ENCODE peak calls at places on chromosomes 16 and 17, in six cellular contexts. Y is AG09319, P is stomach, H is tibial artery, F is pancreas, T is left lung. X is an unnamed sample.

GRCh38 chr17:68351395-68351794 is 60.1 kb downstream of the ARSG start:
- DNase-seq in Y (no peak), P (no peak), H (no peak), F (no peak), T (no peak), X (no peak)

GRCh38 chr16:88882358-88883030 is 16.0 kb upstream of the PABPN1L start:
- DNase-seq in Y (no peak), P (peak), H (no peak), F (no peak), T (no peak), X (no peak)

GRCh38 chr16:57981636-57982035 is 10.7 kb upstream of the CNGB1 start:
- DNase-seq in Y (no peak), P (no peak), H (no peak), F (no peak), T (peak), X (no peak)

GRCh38 chr16:78903237-78903636 is 697.3 kb downstream of the MAF start:
- DNase-seq in Y (no peak), P (no peak), H (no peak), F (no peak), T (no peak), X (no peak)

GRCh38 chr16:72198021-72198420 is 26.1 kb upstream of the PMFBP1 start:
- DNase-seq in Y (peak), P (no peak), H (no peak), F (peak), T (peak), X (no peak)

GRCh38 chr16:31861415-31861814 is 12.2 kb upstream of the ZNF267 start:
- DNase-seq in Y (no peak), P (no peak), H (no peak), F (no peak), T (no peak), X (no peak)

GRCh38 chr17:76531501-76532038 is 5.9 kb downstream of the CYGB start:
- DNase-seq in Y (no peak), P (no peak), H (no peak), F (no peak), T (no peak), X (no peak)

GRCh38 chr16:48949636-48950035 is 332.0 kb downstream of the CBLN1 start:
- DNase-seq in Y (no peak), P (no peak), H (no peak), F (no peak), T (no peak), X (no peak)

GRCh38 chr17:69437475-69437874 is 23.0 kb downstream of the MAP2K6 start:
- DNase-seq in Y (no peak), P (no peak), H (no peak), F (no peak), T (no peak), X (no peak)

GRCh38 chr16:11557811-11558210 is 28.9 kb downstream of the LITAF start:
- DNase-seq in Y (no peak), P (no peak), H (no peak), F (no peak), T (no peak), X (no peak)

GRCh38 chr17:60493847-60494321 is 32.2 kb downstream of the APPBP2 start:
- DNase-seq in Y (no peak), P (no peak), H (no peak), F (no peak), T (no peak), X (no peak)

GRCh38 chr17:14200354-14200753 is 36.3 kb downstream of the CDRT15 start:
- DNase-seq in Y (no peak), P (no peak), H (no peak), F (no peak), T (no peak), X (no peak)

GRCh38 chr17:61284174-61284573 is 115.5 kb upstream of the TBX2 start:
- DNase-seq in Y (no peak), P (no peak), H (no peak), F (no peak), T (no peak), X (no peak)

GRCh38 chr16:51154271-51155171 is 3.5 kb upstream of the SALL1 start:
- DNase-seq in Y (no peak), P (no peak), H (no peak), F (no peak), T (no peak), X (no peak)

GRCh38 chr16:86567701-86568571 is 1.3 kb downstream of the FOXC2 start:
- DNase-seq in Y (no peak), P (no peak), H (peak), F (no peak), T (no peak), X (no peak)

GRCh38 chr16:65125871-65126270 is 4.0 kb upstream of the CDH11 start:
- DNase-seq in Y (no peak), P (no peak), H (no peak), F (no peak), T (no peak), X (no peak)

GRCh38 chr17:81902023-81902652 is at the start of gene NPB:
- DNase-seq in Y (no peak), P (peak), H (peak), F (no peak), T (no peak), X (no peak)

GRCh38 chr17:35889818-35890773 is 9.9 kb upstream of the CCL5 start:
- DNase-seq in Y (peak), P (peak), H (no peak), F (no peak), T (no peak), X (no peak)

GRCh38 chr17:163514-164103 is 17.8 kb downstream of the DOC2B start:
- DNase-seq in Y (no peak), P (no peak), H (no peak), F (no peak), T (no peak), X (no peak)

GRCh38 chr17:81387235-81388060 is 7.8 kb upstream of the BAHCC1 start:
- DNase-seq in Y (no peak), P (peak), H (peak), F (no peak), T (no peak), X (no peak)

GRCh38 chr16:70433456-70434103 is 5.3 kb downstream of the ST3GAL2 start:
- DNase-seq in Y (no peak), P (no peak), H (peak), F (no peak), T (no peak), X (peak)

GRCh38 chr16:53952215-53953208 is 248.6 kb downstream of the FTO start:
- DNase-seq in Y (no peak), P (no peak), H (no peak), F (no peak), T (no peak), X (no peak)

GRCh38 chr17:13996758-13997157 is 72.5 kb upstream of the COX10 start:
- DNase-seq in Y (no peak), P (no peak), H (no peak), F (no peak), T (no peak), X (no peak)

GRCh38 chr17:45951403-45951802 is 47.6 kb upstream of the STH start:
- DNase-seq in Y (no peak), P (no peak), H (no peak), F (no peak), T (no peak), X (no peak)

GRCh38 chr17:51585514-51586104 is 325.3 kb downstream of the UTP18 start:
- DNase-seq in Y (no peak), P (peak), H (no peak), F (no peak), T (no peak), X (no peak)

GRCh38 chr17:53948323-53948722 is 125.6 kb downstream of the KIF2B start:
- DNase-seq in Y (no peak), P (no peak), H (no peak), F (no peak), T (no peak), X (no peak)

GRCh38 chr17:21363776-21364642 is 12.1 kb upstream of the KCNJ12 start:
- DNase-seq in Y (no peak), P (no peak), H (no peak), F (no peak), T (no peak), X (no peak)

GRCh38 chr16:2983706-2984136 is 3.5 kb upstream of the PKMYT1 start:
- DNase-seq in Y (peak), P (peak), H (peak), F (peak), T (peak), X (peak)

GRCh38 chr17:81821603-81822311 is 11.3 kb downstream of the MCRIP1 start:
- DNase-seq in Y (no peak), P (peak), H (peak), F (peak), T (peak), X (no peak)

GRCh38 chr17:4594406-4595349 is 10.3 kb downstream of the SMTNL2 start:
- DNase-seq in Y (no peak), P (peak), H (peak), F (no peak), T (no peak), X (no peak)

GRCh38 chr16:59170065-59170712 is 436.1 kb upstream of the GOT2 start:
- DNase-seq in Y (no peak), P (no peak), H (no peak), F (no peak), T (no peak), X (no peak)

GRCh38 chr16:84072014-84072413 is 29.4 kb upstream of the SLC38A8 start:
- DNase-seq in Y (no peak), P (no peak), H (no peak), F (no peak), T (no peak), X (no peak)

GRCh38 chr17:6555331-6556120 is 829 bp downstream of the PITPNM3 start:
- DNase-seq in Y (no peak), P (peak), H (no peak), F (no peak), T (peak), X (no peak)

GRCh38 chr17:60328679-60329078 is 63.3 kb downstream of the USP32 start:
- DNase-seq in Y (no peak), P (no peak), H (no peak), F (no peak), T (no peak), X (no peak)

GRCh38 chr16:85891776-85892166 is 7.2 kb upstream of the IRF8 start:
- DNase-seq in Y (no peak), P (no peak), H (no peak), F (no peak), T (no peak), X (no peak)

GRCh38 chr17:50290074-50290702 is 15.9 kb downstream of the TMEM92 start:
- DNase-seq in Y (peak), P (peak), H (peak), F (peak), T (peak), X (peak)

DNA sequence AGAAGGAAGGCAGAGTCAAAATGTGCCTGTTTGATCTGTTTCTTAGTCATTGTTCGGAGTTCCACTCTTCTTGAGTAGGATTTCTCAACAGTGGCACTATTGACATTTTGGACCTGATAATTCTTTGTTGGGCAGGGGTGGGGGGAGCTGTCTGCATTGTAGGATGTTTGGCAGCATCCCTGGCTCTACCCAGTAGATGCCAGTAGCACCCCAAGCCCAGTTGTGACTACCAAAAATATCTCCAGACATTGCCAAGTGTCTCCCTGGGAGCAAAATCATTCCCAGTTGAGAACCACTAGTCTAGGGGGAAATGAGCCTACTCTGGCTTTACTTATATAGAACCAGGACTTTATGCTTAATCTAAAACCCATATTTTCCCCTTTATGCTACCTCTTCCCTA is 1.1 kb upstream of the GFOD2 start:
- DNase-seq in Y (no peak), P (no peak), H (no peak), F (no peak), T (no peak), X (no peak)
- TF ChIP-seq CTCF in Y (no peak), P (no peak), H (no peak), F (no peak), T (no peak), X (no peak)

DNA sequence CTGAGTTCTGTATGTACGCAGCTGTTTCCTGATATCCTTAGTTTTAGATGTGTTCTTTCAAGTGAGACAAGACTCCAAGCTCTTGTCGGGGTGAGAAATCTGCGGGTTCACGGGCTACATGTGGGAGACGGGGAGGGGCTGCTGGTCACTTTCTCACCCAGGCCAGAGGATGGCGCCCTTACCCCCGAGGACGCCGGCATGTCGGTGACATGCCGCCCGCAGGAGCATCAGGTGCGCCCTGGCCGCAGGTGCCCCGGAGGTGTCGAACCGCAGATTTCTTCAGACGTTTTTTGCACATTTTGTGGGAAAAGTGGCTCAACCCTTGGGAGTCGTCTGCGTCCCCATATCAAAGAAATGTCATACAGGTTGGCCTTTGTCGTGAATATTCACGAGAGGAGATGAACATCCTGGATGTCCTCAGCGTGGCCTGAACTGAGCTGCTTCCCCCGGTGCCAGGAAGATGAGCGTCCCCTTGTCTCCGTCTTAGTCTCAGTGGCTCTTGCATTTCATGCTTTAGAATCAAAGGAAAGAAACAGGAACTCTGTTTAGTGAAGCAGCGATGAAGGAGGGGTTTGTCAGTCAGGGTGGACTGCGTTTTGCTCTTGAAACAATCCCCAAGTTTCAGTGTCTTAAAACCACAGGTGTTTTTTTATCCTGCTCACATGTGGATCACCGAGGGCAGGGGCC is 75.3 kb upstream of the ZNF750 start:
- DNase-seq in Y (no peak), P (no peak), H (no peak), F (no peak), T (no peak), X (no peak)
- TF ChIP-seq CTCF in Y (peak), P (no peak), H (no peak), F (no peak), T (no peak), X (no peak)

GRCh38 chr16:68626557-68626956 is 18.6 kb upstream of the CDH3 start:
- DNase-seq in Y (no peak), P (no peak), H (no peak), F (no peak), T (no peak), X (no peak)

DNA sequence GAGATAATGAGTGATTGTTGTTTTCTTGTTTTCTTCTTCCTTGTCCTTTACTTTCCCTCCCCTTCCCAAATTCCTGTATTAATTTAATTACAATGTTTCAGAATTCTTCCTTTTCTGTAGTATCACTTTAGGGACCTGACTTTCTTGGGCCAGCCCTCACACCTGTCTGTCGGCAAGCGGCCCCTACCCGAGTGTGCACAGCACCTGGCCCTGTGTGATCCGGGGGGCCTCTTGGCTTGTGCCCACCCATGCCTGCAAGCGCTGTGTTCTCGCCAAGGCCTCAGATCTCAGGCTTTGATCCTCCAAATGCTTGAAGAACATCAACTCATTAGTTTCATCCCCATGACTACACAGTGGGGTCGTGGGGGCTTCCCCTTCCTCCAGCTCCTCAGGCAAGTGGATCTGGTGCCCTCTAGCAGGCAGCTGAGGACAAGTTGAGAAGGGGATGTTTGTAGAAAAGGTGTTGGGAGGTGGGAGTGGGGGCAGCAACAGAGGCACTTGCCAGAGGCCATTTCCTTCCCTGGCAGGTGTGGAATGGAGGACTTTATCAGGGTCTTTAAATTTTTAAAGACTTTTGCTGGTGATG is 15.7 kb upstream of the CDH3 start:
- DNase-seq in Y (no peak), P (no peak), H (no peak), F (no peak), T (no peak), X (no peak)
- TF ChIP-seq CTCF in Y (no peak), P (no peak), H (no peak), F (no peak), T (no peak), X (no peak)

GRCh38 chr17:1390422-1391367 is 9.3 kb downstream of the YWHAE start:
- DNase-seq in Y (no peak), P (no peak), H (peak), F (no peak), T (no peak), X (no peak)
- TF ChIP-seq CTCF in Y (no peak), P (no peak), H (no peak), F (no peak), T (no peak), X (no peak)

GRCh38 chr16:28981517-28981916 is 3.3 kb upstream of the LAT start:
- DNase-seq in Y (no peak), P (no peak), H (no peak), F (no peak), T (no peak), X (no peak)

GRCh38 chr16:28980929-28981328 is 3.9 kb upstream of the LAT start:
- DNase-seq in Y (no peak), P (no peak), H (no peak), F (no peak), T (no peak), X (no peak)

GRCh38 chr16:28974437-28975157 is at the start of gene SPNS1:
- DNase-seq in Y (peak), P (peak), H (peak), F (peak), T (peak), X (peak)

GRCh38 chr16:28975158-28975603 is 603 bp downstream of the SPNS1 start:
- DNase-seq in Y (no peak), P (no peak), H (no peak), F (no peak), T (no peak), X (no peak)

GRCh38 chr16:28977703-28978641 is 3.4 kb downstream of the SPNS1 start:
- DNase-seq in Y (no peak), P (no peak), H (no peak), F (no peak), T (no peak), X (no peak)
- TF ChIP-seq CTCF in Y (peak), P (peak), H (peak), F (peak), T (no peak), X (no peak)

DNA sequence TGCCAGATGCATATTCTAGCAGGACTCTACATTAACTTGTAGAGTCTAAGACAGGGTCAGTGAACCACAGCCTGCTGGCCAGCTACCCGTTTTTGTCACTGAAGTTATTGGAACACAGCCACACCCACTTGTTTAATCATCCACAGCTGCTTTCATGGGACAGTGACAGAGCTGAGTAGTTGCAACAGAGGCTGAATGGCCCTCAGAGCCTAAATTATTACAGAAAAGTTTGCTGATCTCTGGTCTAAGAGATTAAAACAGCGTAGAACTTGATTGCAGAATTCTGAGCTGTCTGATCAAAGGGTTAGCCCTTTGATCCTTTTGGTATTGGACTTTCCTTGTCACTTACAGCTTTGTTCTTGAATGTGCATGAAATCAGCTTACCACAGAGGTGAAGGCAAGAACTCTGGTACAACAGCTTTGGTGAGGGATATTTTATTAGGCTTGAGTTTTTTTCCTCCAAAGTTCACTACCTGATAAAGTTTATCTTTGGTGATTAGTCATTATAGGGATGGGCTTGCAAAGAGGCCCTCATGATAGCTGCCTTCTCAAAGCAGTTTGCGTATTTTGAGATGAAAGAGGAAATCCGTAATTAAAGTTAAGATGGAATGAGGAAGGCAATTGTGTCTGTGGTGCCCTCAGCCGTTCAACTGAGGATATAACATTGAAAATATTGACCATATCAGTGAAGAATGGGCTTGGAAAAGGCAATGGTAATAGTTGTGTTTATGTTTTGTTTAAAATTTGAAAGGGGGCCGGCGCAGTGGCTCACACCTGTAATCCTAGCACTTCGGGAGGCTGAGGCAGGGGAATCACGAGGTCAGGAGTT is 23.7 kb downstream of the ALDH3A2 start:
- DNase-seq in Y (no peak), P (peak), H (no peak), F (no peak), T (peak), X (no peak)
- TF ChIP-seq CTCF in Y (peak), P (no peak), H (no peak), F (no peak), T (no peak), X (no peak)

GRCh38 chr16:67170168-67170947 is at the start of gene NOL3:
- DNase-seq in Y (peak), P (peak), H (peak), F (peak), T (peak), X (peak)
- TF ChIP-seq CTCF in Y (peak), P (no peak), H (no peak), F (no peak), T (no peak), X (no peak)

DNA sequence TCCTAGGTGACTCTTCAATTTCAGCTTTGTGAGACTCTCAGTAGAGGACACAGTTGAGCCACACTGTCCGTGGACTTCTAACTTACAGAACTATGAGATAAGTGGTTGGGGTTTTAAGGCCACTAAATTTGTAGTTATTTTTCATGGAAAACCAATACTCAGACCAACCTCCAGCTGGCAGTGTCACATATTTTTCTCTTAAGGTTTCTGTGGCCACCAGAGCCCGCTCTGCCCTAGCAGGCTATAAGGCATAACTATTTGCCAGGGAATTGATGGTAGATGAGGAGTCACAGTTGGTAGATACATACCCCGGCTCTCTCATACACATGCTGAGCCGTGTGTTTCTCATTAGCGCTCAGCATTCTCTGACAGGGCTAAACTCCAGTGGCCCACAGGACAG is 336.8 kb upstream of the MON1B start:
- DNase-seq in Y (no peak), P (no peak), H (no peak), F (no peak), T (no peak), X (no peak)
- TF ChIP-seq CTCF in Y (peak), P (no peak), H (no peak), F (no peak), T (no peak), X (no peak)